ENCODE peak calls at places on chromosome 3, in four cellular contexts. H, U, Y and C are unnamed samples.

GRCh38 chr3:23877324-23877980 is 39.3 kb downstream of the NKIRAS1 start:
- DNase-seq in H (no peak), Y (no peak), U (no peak), C (no peak)

GRCh38 chr3:127754411-127755304 is 67.7 kb downstream of the MGLL start:
- DNase-seq in U (no peak), Y (no peak), H (no peak), C (no peak)

GRCh38 chr3:138842483-138843188 is 7.9 kb upstream of the PIK3CB start:
- DNase-seq in Y (peak; percentile 11), U (no peak), H (no peak), C (no peak)

GRCh38 chr3:24242012-24242698 is 252.5 kb downstream of the THRB start:
- DNase-seq in H (no peak), U (no peak), Y (no peak), C (no peak)

GRCh38 chr3:136787226-136787793 is 31.6 kb upstream of the SLC35G2 start:
- DNase-seq in Y (peak; percentile 47), U (no peak), H (no peak), C (peak; percentile 4)

GRCh38 chr3:66378256-66378655 is 122.6 kb downstream of the LRIG1 start:
- DNase-seq in Y (peak; percentile 57), U (peak; percentile 4), H (no peak), C (peak; percentile 51)

GRCh38 chr3:65597952-65598413 is 440.7 kb downstream of the MAGI1 start:
- DNase-seq in U (no peak), H (no peak), Y (no peak), C (no peak)

GRCh38 chr3:170044795-170045244 is 7.0 kb downstream of the GPR160 start:
- DNase-seq in Y (peak; percentile 95), H (no peak), U (no peak), C (no peak)

GRCh38 chr3:76349715-76350480 is 564.5 kb upstream of the ZNF717 start:
- DNase-seq in H (no peak), U (no peak), Y (no peak), C (no peak)

GRCh38 chr3:36943601-36944000 is 1.3 kb downstream of the TRANK1 start:
- DNase-seq in Y (no peak), H (no peak), U (no peak), C (no peak)

GRCh38 chr3:11640009-11640673 is 3.6 kb downstream of the VGLL4 start:
- DNase-seq in H (no peak), U (no peak), Y (no peak), C (no peak)

GRCh38 chr3:171867976-171868375 is 24.8 kb downstream of the TMEM212 start:
- DNase-seq in U (peak; percentile 13), H (no peak), Y (peak; percentile 8), C (no peak)

GRCh38 chr3:146781059-146781458 is 175.9 kb upstream of the PLSCR5 start:
- DNase-seq in H (no peak), Y (no peak), U (no peak), C (no peak)

GRCh38 chr3:43770426-43771103 is 79.8 kb downstream of the ABHD5 start:
- DNase-seq in U (peak; percentile 12), H (no peak), Y (no peak), C (peak; percentile 27)

GRCh38 chr3:168933614-168934013 is 729.9 kb downstream of the MECOM start:
- DNase-seq in H (no peak), U (no peak), Y (no peak), C (no peak)

GRCh38 chr3:27714692-27715453 is 7.2 kb downstream of the EOMES start:
- DNase-seq in U (no peak), H (no peak), Y (no peak), C (no peak)

GRCh38 chr3:195699860-195700259 is 20.9 kb upstream of the MUC20 start:
- DNase-seq in Y (no peak), U (no peak), H (no peak), C (no peak)

GRCh38 chr3:135966349-135966695 is 794 bp downstream of the PPP2R3A start:
- DNase-seq in Y (no peak), H (no peak), U (peak; percentile 25), C (no peak)

GRCh38 chr3:140206196-140207040 is 271.4 kb downstream of the CLSTN2 start:
- DNase-seq in Y (no peak), U (peak; percentile 36), H (no peak), C (no peak)

GRCh38 chr3:31274406-31275024 is 258.2 kb upstream of the STT3B start:
- DNase-seq in Y (no peak), U (no peak), H (no peak), C (no peak)